ENCODE peak calls at places on chromosomes 11 and 22, in ten cellular contexts. M is endodermal cell; A is mesenchymal stem cell; N is CD8-positive, alpha-beta memory T cell; C is aorta; K is astrocyte; Y is cardiac muscle cell; B is uterus; J is neuronal stem cell; X is lower lobe of right lung. G is an unnamed sample.

GRCh38 chr11:10373340-10373739 is 68.5 kb downstream of the ADM start:
- DNase-seq in M (no peak), A (peak; percentile 43), N (no peak), C (no peak), K (peak; percentile 74), Y (no peak), B (no peak), J (no peak), X (no peak), G (no peak)

GRCh38 chr11:44188643-44189042 is 93.2 kb downstream of the EXT2 start:
- DNase-seq in M (no peak), A (peak; percentile 18), N (no peak), C (no peak), K (peak; percentile 12), Y (no peak), B (no peak), J (no peak), X (no peak), G (no peak)

GRCh38 chr11:44556735-44557409 is 8.6 kb upstream of the CD82 start:
- DNase-seq in M (peak; percentile 88), A (peak; percentile 81), N (peak; percentile 79), C (peak; percentile 84), K (no peak), Y (peak; percentile 70), B (peak; percentile 67), J (peak; percentile 43), X (peak; percentile 76), G (peak; percentile 82)

GRCh38 chr11:33135216-33135615 is 26.1 kb downstream of the CSTF3 start:
- DNase-seq in M (no peak), A (peak; percentile 84), N (no peak), C (no peak), K (peak; percentile 76), Y (peak; percentile 42), B (no peak), J (no peak), X (no peak), G (peak; percentile 77)

GRCh38 chr11:61756452-61757212 is 4.2 kb downstream of the MYRF start:
- DNase-seq in M (no peak), A (peak; percentile 56), N (peak; percentile 56), C (no peak), K (peak; percentile 26), Y (no peak), B (no peak), J (no peak), X (no peak), G (peak; percentile 79)

GRCh38 chr11:123431619-123432018 is 1.6 kb downstream of the GRAMD1B start:
- DNase-seq in M (peak; percentile 61), A (no peak), N (no peak), C (no peak), K (no peak), Y (no peak), B (no peak), J (no peak), X (no peak), G (no peak)

GRCh38 chr11:34987617-34988016 is 71.2 kb downstream of the PDHX start:
- DNase-seq in M (no peak), A (peak; percentile 47), N (no peak), C (no peak), K (peak; percentile 73), Y (no peak), B (no peak), J (no peak), X (no peak), G (no peak)

GRCh38 chr11:131430466-131431176 is 60.2 kb downstream of the NTM start:
- DNase-seq in M (no peak), A (peak; percentile 7), N (no peak), C (no peak), K (no peak), Y (peak; percentile 57), B (no peak), J (no peak), X (no peak), G (peak; percentile 4)

GRCh38 chr22:27283714-27284113 is 517.8 kb downstream of the MN1 start:
- DNase-seq in M (no peak), A (no peak), N (no peak), C (no peak), K (no peak), Y (no peak), B (no peak), J (no peak), X (no peak), G (no peak)

GRCh38 chr11:206516-207212 is 535 bp downstream of the BET1L start:
- DNase-seq in M (peak; percentile 51), A (peak; percentile 42), N (no peak), C (peak; percentile 74), K (no peak), Y (peak; percentile 37), B (no peak), J (peak; percentile 12), X (peak; percentile 55), G (no peak)

GRCh38 chr11:9030601-9031000 is 26.8 kb upstream of the NRIP3 start:
- DNase-seq in M (no peak), A (no peak), N (no peak), C (no peak), K (no peak), Y (no peak), B (no peak), J (no peak), X (no peak), G (no peak)

DNA sequence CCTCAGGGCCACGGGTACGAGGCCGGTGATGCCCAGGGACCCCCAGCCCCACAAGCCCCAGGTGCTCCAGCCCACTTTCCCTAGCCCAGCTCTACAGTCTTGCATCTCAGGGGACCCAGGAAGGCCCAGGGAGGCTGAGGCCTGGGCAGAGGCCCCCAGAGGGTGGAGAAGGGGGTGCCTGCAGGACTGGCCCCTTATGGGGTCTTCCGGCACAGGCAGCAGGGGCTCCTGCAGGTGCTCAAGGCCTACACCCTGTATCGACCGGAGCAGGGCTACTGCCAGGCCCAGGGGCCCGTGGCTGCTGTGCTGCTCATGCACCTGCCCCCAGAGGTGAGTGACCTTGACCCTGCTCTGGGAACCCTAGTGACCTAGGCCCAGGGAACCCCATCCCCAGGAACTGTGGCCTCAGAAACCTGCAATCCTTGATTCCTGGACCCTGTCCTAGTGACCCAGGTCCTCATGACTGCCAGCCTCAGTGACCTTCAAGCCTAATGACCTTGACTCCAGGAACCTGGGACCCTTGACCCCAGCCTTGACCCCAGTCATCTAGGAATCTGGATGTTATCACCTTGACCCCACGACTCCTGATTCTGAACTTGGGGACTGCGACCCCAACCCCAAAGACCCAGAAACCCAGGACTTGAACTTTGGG is 1.9 kb downstream of the TBC1D10C start:
- DNase-seq in M (no peak), A (no peak), N (no peak), C (no peak), K (no peak), Y (no peak), B (no peak), J (no peak), X (no peak), G (no peak)
- H3K4me3 ChIP-seq in M (no peak overlapping the region), A (no peak overlapping the region), N (peak overlapping the region; percentile 82), C (no peak overlapping the region), K (no peak overlapping the region), Y (no peak overlapping the region), B (no peak overlapping the region), J (no peak overlapping the region), X (peak overlapping the region; percentile 55), G (no peak overlapping the region)

GRCh38 chr11:46114378-46114777 is 6.9 kb downstream of the PHF21A start:
- DNase-seq in M (no peak), A (no peak), N (no peak), C (no peak), K (no peak), Y (no peak), B (no peak), J (no peak), X (no peak), G (no peak)
- H3K4me1 ChIP-seq in M (no peaks in the 10 kb centered on the region), A (peaks cover 4% of the 10 kb centered on the region), N (peaks cover 39% of the 10 kb centered on the region), C (peaks cover 7% of the 10 kb centered on the region), K (peaks cover 4% of the 10 kb centered on the region), Y (peaks cover 56% of the 10 kb centered on the region), B (peaks cover 11% of the 10 kb centered on the region), J (no peaks in the 10 kb centered on the region), X (peaks cover 68% of the 10 kb centered on the region), G (peaks cover 47% of the 10 kb centered on the region)

GRCh38 chr22:37243402-37244113 is 511 bp downstream of the RAC2 start:
- DNase-seq in M (peak; percentile 37), A (no peak), N (no peak), C (no peak), K (no peak), Y (no peak), B (no peak), J (no peak), X (no peak), G (no peak)

GRCh38 chr22:37242395-37242918 is 1.6 kb downstream of the RAC2 start:
- DNase-seq in M (peak; percentile 65), A (peak; percentile 60), N (peak; percentile 94), C (no peak), K (no peak), Y (no peak), B (no peak), J (no peak), X (peak; percentile 89), G (no peak)

GRCh38 chr22:37245740-37246139 is 1.7 kb upstream of the RAC2 start:
- DNase-seq in M (no peak), A (no peak), N (no peak), C (no peak), K (no peak), Y (no peak), B (no peak), J (no peak), X (no peak), G (no peak)

GRCh38 chr22:37244922-37245722 is 1.1 kb upstream of the RAC2 start:
- DNase-seq in M (peak; percentile 49), A (no peak), N (no peak), C (peak; percentile 69), K (no peak), Y (no peak), B (no peak), J (no peak), X (peak; percentile 41), G (no peak)

DNA sequence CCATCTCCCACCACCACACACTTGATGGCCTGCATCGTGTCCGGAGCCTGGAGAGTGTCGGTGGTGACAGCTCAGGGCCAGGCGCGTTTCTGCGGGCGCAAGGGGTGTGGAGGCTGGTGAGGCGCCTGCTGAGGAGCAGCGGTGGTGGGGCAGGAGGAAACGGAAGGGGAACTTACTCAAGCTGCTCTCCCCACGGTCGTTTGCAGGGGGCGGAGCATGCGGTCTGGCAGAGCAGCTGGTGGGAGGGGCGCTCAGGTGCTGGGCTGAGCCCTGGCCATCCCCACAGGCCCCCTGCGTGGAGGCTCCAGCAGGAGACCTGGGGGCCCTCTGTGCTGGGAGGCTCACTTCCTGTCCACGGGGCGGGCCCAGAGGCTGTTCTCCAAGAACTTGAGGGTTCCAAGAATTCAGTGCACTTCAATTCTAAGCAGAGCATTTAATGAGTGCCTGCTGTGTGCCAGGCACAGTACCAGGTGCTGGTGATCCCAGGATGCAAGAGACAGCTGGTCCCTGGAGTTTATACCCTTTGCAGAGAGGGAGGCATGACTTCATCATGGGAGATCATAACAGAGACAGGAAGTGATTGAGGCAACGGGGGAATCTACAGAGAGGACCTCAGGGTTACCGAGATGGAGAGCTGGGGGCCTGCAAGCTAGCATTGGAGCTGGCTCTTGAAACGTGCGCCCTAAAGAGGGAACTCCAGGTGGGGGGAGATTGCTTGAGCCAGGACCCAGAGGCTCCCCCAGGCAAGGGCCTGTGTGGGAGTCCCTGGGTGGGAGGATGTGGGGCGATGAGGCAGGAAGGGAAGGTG is at the start of gene RAC2:
- DNase-seq in M (peak; percentile 82), A (peak; percentile 72), N (peak; percentile 93), C (peak; percentile 83), K (peak; percentile 39), Y (peak; percentile 31), B (peak; percentile 29), J (no peak), X (peak; percentile 91), G (peak; percentile 75)
- H3K4me3 ChIP-seq in M (no peak within 1 kb of the TSS), A (peak within 1 kb of the TSS; percentile 85), N (peak within 1 kb of the TSS; percentile 100), C (no peak within 1 kb of the TSS), K (peak within 1 kb of the TSS; percentile 50), Y (no peak within 1 kb of the TSS), B (no peak within 1 kb of the TSS), J (no peak within 1 kb of the TSS), X (peak within 1 kb of the TSS; percentile 63), G (peak within 1 kb of the TSS; percentile 42)

GRCh38 chr22:37633693-37634504 is 5.6 kb upstream of the SH3BP1 start:
- DNase-seq in M (peak; percentile 89), A (peak; percentile 92), N (peak; percentile 80), C (peak; percentile 93), K (peak; percentile 79), Y (peak; percentile 88), B (peak; percentile 92), J (peak; percentile 61), X (peak; percentile 89), G (peak; percentile 86)
- H3K4me1 ChIP-seq in M (peaks cover 7% of the 10 kb centered on the region), A (peaks cover 74% of the 10 kb centered on the region), N (peaks cover 77% of the 10 kb centered on the region), C (no peaks in the 10 kb centered on the region), K (peaks cover 40% of the 10 kb centered on the region), Y (peaks cover 30% of the 10 kb centered on the region), B (peaks cover 7% of the 10 kb centered on the region), J (peaks cover 17% of the 10 kb centered on the region), X (peaks cover 66% of the 10 kb centered on the region), G (peaks cover 23% of the 10 kb centered on the region)